ENCODE peak calls at places on chromosomes 4 and X, in five cellular contexts. R, Y, D, N and S are unnamed samples.
A peak's percentile ranks its signal among the peaks of the same experiment; 100 is the strongest.

GRCh38 chr4:152187693-152188092 is 348.2 kb downstream of the FBXW7 start:
- DNase-seq in Y (no peak), N (no peak), D (no peak), R (no peak), S (no peak)

GRCh38 chr4:138912714-138913340 is 102.8 kb upstream of the NOCT start:
- DNase-seq in N (no peak), Y (no peak), R (no peak), D (no peak), S (peak; percentile 81)

GRCh38 chr4:61517144-61517543 is 317.0 kb downstream of the ADGRL3 start:
- DNase-seq in D (no peak), R (peak; percentile 83), N (no peak), Y (no peak), S (no peak)

GRCh38 chrX:85627363-85627762 is 247.9 kb upstream of the POF1B start:
- DNase-seq in D (no peak), R (no peak), N (no peak), Y (no peak), S (no peak)

GRCh38 chr4:101158136-101158485 is 189.2 kb downstream of the PPP3CA start:
- DNase-seq in R (no peak), N (no peak), Y (no peak), D (no peak), S (no peak)

GRCh38 chrX:96538104-96538725 is 146.4 kb upstream of the DIAPH2 start:
- DNase-seq in R (no peak), Y (no peak), N (no peak), D (no peak), S (no peak)

GRCh38 chr4:83212041-83212851 is 72.4 kb downstream of the COQ2 start:
- DNase-seq in D (peak; percentile 70), R (no peak), N (no peak), Y (peak; percentile 57), S (no peak)

GRCh38 chr4:81314897-81315470 is 100.0 kb upstream of the PRKG2 start:
- DNase-seq in D (no peak), N (no peak), R (no peak), Y (no peak), S (no peak)

GRCh38 chr4:931194-931959 is 739 bp downstream of the GAK start:
- DNase-seq in N (no peak), R (no peak), Y (no peak), D (no peak), S (peak; percentile 21)

GRCh38 chrX:45769919-45770582 is 569.4 kb upstream of the DIPK2B start:
- DNase-seq in R (no peak), N (no peak), D (no peak), Y (no peak), S (no peak)

GRCh38 chrX:57104921-57105398 is 16.4 kb downstream of the SPIN2B start:
- DNase-seq in R (no peak), Y (no peak), N (no peak), D (no peak), S (no peak)

GRCh38 chr4:155805016-155805415 is 46.2 kb downstream of the GUCY1B1 start:
- DNase-seq in D (no peak), N (no peak), R (no peak), Y (no peak), S (no peak)